ENCODE peak calls at places on chromosomes 11 and 22, in four cellular contexts. L is fibroblast of lung, F is ovary, I is lower lobe of right lung. Q is an unnamed sample. For H3K27me3 and H3K4me1, the result is how much of the 10 kb centered on the place peaks cover.

GRCh38 chr11:46865340-46865739 is 19.3 kb upstream of the CKAP5 start:
- DNase-seq in L (peak), F (no peak), I (no peak), Q (peak)

GRCh38 chr22:47043835-47044721 is 281.6 kb downstream of the TBC1D22A start:
- DNase-seq in L (peak), F (peak), I (peak), Q (peak)

GRCh38 chr11:72190581-72191205 is 1.2 kb upstream of the FOLR1 start:
- DNase-seq in L (no peak), F (no peak), I (no peak), Q (no peak)

GRCh38 chr22:27135582-27135981 is 478.2 kb downstream of the MIAT start:
- DNase-seq in L (peak), F (no peak), I (no peak), Q (peak)

GRCh38 chr11:1879342-1879940 is 12.3 kb downstream of the PRR33 start:
- DNase-seq in L (no peak), F (no peak), I (peak), Q (no peak)

GRCh38 chr22:39219071-39220050 is 25.4 kb downstream of the PDGFB start:
- DNase-seq in L (no peak), F (no peak), I (peak), Q (no peak)

GRCh38 chr11:121249039-121249663 is 43.4 kb upstream of the SC5D start:
- DNase-seq in L (peak), F (no peak), I (no peak), Q (peak)

GRCh38 chr22:20260071-20260722 is 7.9 kb downstream of the RTN4R start:
- DNase-seq in L (no peak), F (no peak), I (no peak), Q (no peak)

GRCh38 chr11:99773646-99774045 is 752.9 kb downstream of the CNTN5 start:
- DNase-seq in L (peak), F (no peak), I (no peak), Q (peak)

GRCh38 chr11:95076416-95076815 is 9.7 kb downstream of the SRSF8 start:
- DNase-seq in L (peak), F (peak), I (no peak), Q (peak)

GRCh38 chr11:62398011-62398994 is 20.5 kb upstream of the SCGB1A1 start:
- DNase-seq in L (peak), F (peak), I (no peak), Q (peak)

GRCh38 chr11:118003456-118003855 is 17.3 kb downstream of the IL10RA start:
- DNase-seq in L (no peak), F (no peak), I (no peak), Q (no peak)

GRCh38 chr11:45538939-45539338 is 126.5 kb downstream of the CHST1 start:
- DNase-seq in L (no peak), F (no peak), I (no peak), Q (no peak)

GRCh38 chr11:45985212-45985611 is 62.8 kb downstream of the LARGE2 start:
- DNase-seq in L (no peak), F (no peak), I (no peak), Q (no peak)

GRCh38 chr11:1516273-1517067 is 29.9 kb upstream of the MOB2 start:
- DNase-seq in L (peak), F (peak), I (peak), Q (no peak)

GRCh38 chr11:28713850-28714249 is 605.7 kb downstream of the METTL15 start:
- DNase-seq in L (peak), F (no peak), I (no peak), Q (no peak)

GRCh38 chr11:10529279-10529678 is 11.7 kb downstream of the RNF141 start:
- DNase-seq in L (peak), F (no peak), I (no peak), Q (no peak)

GRCh38 chr22:19121631-19122142 is 525 bp downstream of the DGCR2 start:
- DNase-seq in L (peak), F (peak), I (peak), Q (peak)

GRCh38 chr11:126522152-126522551 is 166.7 kb downstream of the ST3GAL4 start:
- DNase-seq in L (no peak), F (no peak), I (no peak), Q (no peak)

GRCh38 chr11:120178441-120179070 is 32.3 kb upstream of the OAF start:
- DNase-seq in L (peak), F (no peak), I (no peak), Q (no peak)

GRCh38 chr11:75380716-75381420 is 18.4 kb upstream of the RPS3 start:
- DNase-seq in L (no peak), F (no peak), I (peak), Q (no peak)

GRCh38 chr22:49687786-49688515 is 139.7 kb downstream of the BRD1 start:
- DNase-seq in L (no peak), F (no peak), I (no peak), Q (no peak)

GRCh38 chr11:67376873-67377808 is 3.7 kb upstream of the CLCF1 start:
- DNase-seq in L (no peak), F (peak), I (no peak), Q (no peak)

GRCh38 chr22:41524809-41525449 is 19.3 kb downstream of the POLR3H start:
- DNase-seq in L (no peak), F (peak), I (no peak), Q (no peak)

GRCh38 chr11:65781152-65781961 is 581 bp upstream of the AP5B1 start:
- DNase-seq in L (no peak), F (peak), I (peak), Q (peak)

GRCh38 chr11:62394825-62395538 is 23.9 kb upstream of the SCGB1A1 start:
- DNase-seq in L (peak), F (peak), I (peak), Q (peak)

GRCh38 chr11:59186130-59186594 is 14.2 kb downstream of the DTX4 start:
- DNase-seq in L (no peak), F (no peak), I (peak), Q (peak)

GRCh38 chr11:114167355-114168085 is 108.0 kb downstream of the ZBTB16 start:
- DNase-seq in L (no peak), F (no peak), I (no peak), Q (no peak)

GRCh38 chr11:114440121-114440860 is 1.0 kb downstream of the REXO2 start:
- DNase-seq in L (peak), F (no peak), I (no peak), Q (peak)

GRCh38 chr11:20355221-20356219 is 8.0 kb upstream of the HTATIP2 start:
- DNase-seq in L (peak), F (no peak), I (no peak), Q (peak)

GRCh38 chr11:20351870-20352269 is 11.6 kb upstream of the HTATIP2 start:
- DNase-seq in L (no peak), F (no peak), I (no peak), Q (no peak)

GRCh38 chr11:20353829-20354434 is 9.6 kb upstream of the HTATIP2 start:
- DNase-seq in L (peak), F (no peak), I (no peak), Q (peak)

GRCh38 chr11:20357150-20357549 is 6.4 kb upstream of the HTATIP2 start:
- DNase-seq in L (no peak), F (no peak), I (no peak), Q (peak)

DNA sequence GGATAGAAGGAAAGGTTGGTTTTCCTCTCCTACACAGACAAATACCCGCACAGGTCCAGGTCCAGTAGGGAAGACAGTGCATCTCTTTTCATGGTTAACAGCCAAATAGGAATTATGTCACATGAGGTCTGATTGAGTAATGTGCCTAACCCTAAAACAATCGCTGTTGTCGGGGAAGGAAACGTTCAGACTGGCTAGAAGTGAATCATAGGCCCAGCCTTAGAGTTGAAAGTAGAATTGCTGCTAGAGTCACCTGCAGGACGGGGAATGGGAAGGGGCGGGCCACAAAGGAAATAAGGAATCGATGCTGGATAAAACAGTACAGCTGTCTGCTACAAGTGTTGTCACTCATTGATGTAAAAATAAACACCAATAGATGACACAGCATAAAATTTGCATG is 12.4 kb upstream of the HTATIP2 start:
- DNase-seq in L (no peak), F (no peak), I (no peak), Q (no peak)
- TF ChIP-seq CTCF in L (no peak), F (no peak), I (no peak), Q (no peak)

GRCh38 chr22:32034275-32034674 is 8.8 kb upstream of the SLC5A1 start:
- DNase-seq in L (no peak), F (no peak), I (no peak), Q (no peak)
- H3K27me3 ChIP-seq in L (under half), F (under half), I (under half), Q (under half)

GRCh38 chr22:48096411-48096810 is 1334.0 kb downstream of the TBC1D22A start:
- DNase-seq in L (no peak), F (no peak), I (no peak), Q (no peak)
- H3K4me1 ChIP-seq in L (under half), F (under half), I (under half), Q (under half)

GRCh38 chr11:79101736-79102135 is 339.1 kb downstream of the TENM4 start:
- DNase-seq in L (no peak), F (no peak), I (no peak), Q (no peak)

GRCh38 chr11:79097279-79097875 is 343.5 kb downstream of the TENM4 start:
- DNase-seq in L (peak), F (peak), I (no peak), Q (no peak)

GRCh38 chr11:79102821-79103220 is 338.0 kb downstream of the TENM4 start:
- DNase-seq in L (no peak), F (no peak), I (no peak), Q (no peak)

GRCh38 chr11:79098096-79098495 is 342.7 kb downstream of the TENM4 start:
- DNase-seq in L (no peak), F (no peak), I (no peak), Q (no peak)

GRCh38 chr11:79100093-79100704 is 340.6 kb downstream of the TENM4 start:
- DNase-seq in L (peak), F (no peak), I (no peak), Q (peak)
- TF ChIP-seq CTCF in L (peak), F (peak), I (peak), Q (peak)

Q was measured in cardiac muscle cell.